ENCODE peak calls at places on chromosome 16, in ten cellular contexts. M is foreskin fibroblast; K is NCI-H1092 treated with DMSO at 0.1 percent for 48 hours; O is SK-N-SH; Y is NCI-H524; S is iris pigment epithelial cell; E is activated naive CD8-positive, alpha-beta T cell treated with anti-CD3 and anti-CD28 coated beads for 36 hours; U is right lobe of liver; J is adrenal gland; T is hypothalamus. F is an unnamed sample.

GRCh38 chr16:1906052-1906845 is 12.0 kb downstream of the HS3ST6 start:
- DNase-seq in S (no peak), O (peak), M (no peak), Y (no peak), E (no peak), J (no peak), U (no peak), T (no peak), K (peak), F (no peak)

GRCh38 chr16:11263737-11264136 is 5.4 kb downstream of the TNP2 start:
- DNase-seq in M (no peak), S (no peak), Y (no peak), U (no peak), E (peak), O (no peak), J (no peak), T (no peak), K (no peak), F (no peak)

GRCh38 chr16:86618431-86619262 is 40.3 kb downstream of the FOXL1 start:
- DNase-seq in K (no peak), M (no peak), O (no peak), U (no peak), Y (no peak), E (no peak), S (peak), T (no peak), J (no peak), F (no peak)

GRCh38 chr16:57307365-57307764 is 22.9 kb upstream of the PLLP start:
- DNase-seq in E (no peak), S (no peak), K (no peak), Y (no peak), U (no peak), J (no peak), M (no peak), T (no peak), O (no peak), F (no peak)

GRCh38 chr16:79593074-79593531 is 7.4 kb downstream of the MAF start:
- DNase-seq in S (no peak), E (no peak), O (no peak), Y (no peak), K (no peak), U (peak), M (no peak), T (no peak), J (no peak), F (no peak)

GRCh38 chr16:17784073-17784472 is 313.3 kb upstream of the XYLT1 start:
- DNase-seq in T (no peak), K (no peak), J (peak), O (no peak), U (no peak), E (no peak), S (peak), Y (no peak), M (no peak), F (no peak)

GRCh38 chr16:66359811-66360608 is 6.5 kb upstream of the CDH5 start:
- DNase-seq in Y (peak), T (no peak), J (no peak), E (no peak), K (peak), M (no peak), U (no peak), S (no peak), O (no peak), F (no peak)

GRCh38 chr16:57238682-57239081 is 6.4 kb upstream of the ARL2BP start:
- DNase-seq in J (no peak), M (no peak), K (no peak), Y (no peak), O (no peak), S (no peak), E (no peak), T (no peak), U (peak), F (no peak)

GRCh38 chr16:80317132-80318098 is 223.4 kb upstream of the DYNLRB2 start:
- DNase-seq in O (peak), E (no peak), S (no peak), U (no peak), T (no peak), Y (no peak), K (no peak), J (no peak), M (no peak), F (no peak)

F was measured in anterior cingulate cortex.